ENCODE peak calls at places on chromosomes 11 and 22, in four cellular contexts. R, E, S and G are unnamed samples. For H3K4me1 and H3K36me3, the result is how much of the 10 kb centered on the place peaks cover.

GRCh38 chr22:48944756-48945620 is 882.7 kb downstream of the BRD1 start:
- DNase-seq in S (peak), E (peak), R (no peak), G (peak)

GRCh38 chr22:24592144-24592845 is 578 bp downstream of the LRRC75B start:
- DNase-seq in S (no peak), E (peak), R (no peak), G (no peak)

GRCh38 chr22:35315855-35316745 is 16.4 kb downstream of the TOM1 start:
- DNase-seq in E (no peak), S (peak), R (no peak), G (no peak)

GRCh38 chr11:78801161-78801884 is 226.7 kb upstream of the NARS2 start:
- DNase-seq in R (peak), S (peak), E (peak), G (peak)

GRCh38 chr11:108221981-108222685 is at the start of gene NPAT:
- DNase-seq in S (no peak), E (no peak), R (no peak), G (no peak)

GRCh38 chr11:36719708-36720107 is 121.7 kb upstream of the RAG2 start:
- DNase-seq in S (no peak), E (no peak), R (no peak), G (no peak)

GRCh38 chr11:125168875-125169537 is 4.5 kb downstream of the PKNOX2 start:
- DNase-seq in R (peak), E (no peak), S (no peak), G (no peak)

GRCh38 chr11:8354622-8355417 is 91.1 kb upstream of the LMO1 start:
- DNase-seq in S (no peak), R (no peak), E (no peak), G (no peak)

GRCh38 chr11:118939948-118940598 is 14.3 kb upstream of the BCL9L start:
- DNase-seq in E (no peak), R (no peak), S (no peak), G (no peak)

GRCh38 chr11:4084406-4084805 is 10.2 kb upstream of the RRM1 start:
- DNase-seq in R (no peak), E (no peak), S (no peak), G (no peak)

GRCh38 chr11:118321386-118322082 is 17.0 kb downstream of the CD3E start:
- DNase-seq in R (no peak), E (peak), S (no peak), G (no peak)

GRCh38 chr11:59689015-59689414 is 20.2 kb upstream of the PATL1 start:
- DNase-seq in S (no peak), R (no peak), E (no peak), G (no peak)

GRCh38 chr11:77619576-77620198 is 17.9 kb downstream of the CLNS1A start:
- DNase-seq in E (no peak), R (peak), S (no peak), G (no peak)

GRCh38 chr11:74255741-74256369 is 55.6 kb downstream of the P4HA3 start:
- DNase-seq in E (peak), R (peak), S (peak), G (peak)

GRCh38 chr11:8757533-8757932 is 74.9 kb downstream of the RPL27A start:
- DNase-seq in R (no peak), S (no peak), E (no peak), G (no peak)

GRCh38 chr11:116930586-116930985 is 93.2 kb upstream of the APOA1 start:
- DNase-seq in E (no peak), R (no peak), S (no peak), G (no peak)

GRCh38 chr11:20668844-20669832 is at the start of gene NELL1:
- DNase-seq in S (no peak), E (no peak), R (no peak), G (no peak)

GRCh38 chr11:68224606-68225005 is 11.5 kb upstream of the KMT5B start:
- DNase-seq in S (no peak), R (no peak), E (no peak), G (no peak)

GRCh38 chr11:126337121-126337471 is 18.4 kb upstream of the ST3GAL4 start:
- DNase-seq in S (no peak), E (no peak), R (no peak), G (no peak)
- H3K4me1 ChIP-seq in S (half or more), E (under half), R (under half), G (under half)

GRCh38 chr11:65492637-65493366 is 6.0 kb upstream of the MALAT1 start:
- DNase-seq in S (peak), E (peak), R (peak), G (peak)
- H3K36me3 ChIP-seq in S (under half), E (under half), R (under half), G (under half)

GRCh38 chr11:37857726-37858125 is 1259.7 kb upstream of the RAG2 start:
- DNase-seq in E (no peak), S (no peak), R (no peak), G (no peak)

GRCh38 chr11:37861671-37862070 is 1263.6 kb upstream of the RAG2 start:
- DNase-seq in R (no peak), S (no peak), E (no peak), G (no peak)

DNA sequence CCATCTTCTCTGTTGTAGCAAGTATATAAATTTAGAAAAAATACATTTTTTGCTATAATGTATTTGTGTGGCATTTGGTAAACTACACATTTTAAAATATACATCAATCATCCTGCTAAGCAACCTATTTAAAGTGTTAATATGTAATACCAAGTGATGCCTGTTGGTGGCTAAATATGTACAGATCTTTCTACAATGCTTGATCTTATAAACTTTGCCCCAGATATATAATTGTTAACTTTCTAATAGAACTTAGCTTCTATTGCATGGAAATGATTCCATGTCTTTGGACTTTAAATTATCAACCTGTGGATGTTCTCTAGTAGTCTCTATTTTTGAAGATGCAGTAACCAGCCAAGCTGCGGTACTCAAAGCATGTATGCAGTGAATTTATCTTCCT is 1260.4 kb upstream of the RAG2 start:
- DNase-seq in S (no peak), R (no peak), E (no peak), G (no peak)
- TF ChIP-seq CTCF in S (no peak), R (no peak), E (no peak), G (no peak)

GRCh38 chr11:110113507-110113906 is 20.3 kb downstream of the ZC3H12C start:
- DNase-seq in R (no peak), S (no peak), E (no peak), G (no peak)
- H3K4me1 ChIP-seq in R (under half), S (under half), E (under half), G (under half)

GRCh38 chr22:40838486-40838885 is 18.0 kb downstream of the ST13 start:
- DNase-seq in S (no peak), E (no peak), R (no peak), G (no peak)
- H3K36me3 ChIP-seq in S (half or more), E (under half), R (under half), G (under half)

DNA sequence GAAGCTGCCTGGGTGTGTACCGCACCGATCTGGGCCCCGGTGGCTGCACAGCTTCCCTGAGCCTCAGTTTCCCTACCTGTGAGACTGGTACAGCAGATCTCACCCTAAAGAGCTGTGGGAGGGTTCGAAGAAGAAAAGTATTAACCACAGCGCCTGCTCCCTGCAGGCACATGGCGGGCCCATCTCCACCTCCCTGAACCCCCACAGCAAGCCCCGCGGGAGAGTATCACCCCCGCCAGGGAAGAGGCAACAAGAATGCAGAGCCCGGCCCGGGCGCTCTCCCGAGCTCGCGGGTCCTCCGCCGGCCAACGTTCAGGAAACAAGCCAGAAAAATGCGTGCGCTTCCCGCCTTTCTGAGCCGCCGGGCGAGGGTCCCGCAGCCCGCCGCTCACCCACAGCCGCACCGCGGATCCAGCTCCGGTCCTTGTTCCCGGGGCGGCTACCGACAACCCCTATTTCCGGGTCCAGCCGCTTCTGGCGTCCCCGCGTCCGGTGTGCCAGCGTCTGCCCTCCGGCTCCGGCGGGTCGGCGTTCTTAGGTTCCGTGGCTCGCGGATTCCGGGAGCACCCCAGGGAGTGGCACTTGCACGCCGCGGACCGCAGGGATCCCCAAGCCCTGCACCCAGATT is at the start of gene TOP3B:
- DNase-seq in S (peak), E (peak), R (peak), G (peak)
- TF ChIP-seq CTCF in S (no peak), E (no peak), R (no peak), G (peak)

GRCh38 chr22:30247974-30248373 is 1.4 kb upstream of the LIF start:
- DNase-seq in S (no peak), E (no peak), R (no peak), G (no peak)

GRCh38 chr22:30250039-30250565 is 3.5 kb upstream of the LIF start:
- DNase-seq in E (no peak), R (no peak), S (no peak), G (no peak)

GRCh38 chr22:30248484-30248883 is 1.9 kb upstream of the LIF start:
- DNase-seq in E (no peak), R (no peak), S (no peak), G (no peak)

GRCh38 chr22:30250713-30251267 is 4.2 kb upstream of the LIF start:
- DNase-seq in E (no peak), R (peak), S (no peak), G (no peak)

DNA sequence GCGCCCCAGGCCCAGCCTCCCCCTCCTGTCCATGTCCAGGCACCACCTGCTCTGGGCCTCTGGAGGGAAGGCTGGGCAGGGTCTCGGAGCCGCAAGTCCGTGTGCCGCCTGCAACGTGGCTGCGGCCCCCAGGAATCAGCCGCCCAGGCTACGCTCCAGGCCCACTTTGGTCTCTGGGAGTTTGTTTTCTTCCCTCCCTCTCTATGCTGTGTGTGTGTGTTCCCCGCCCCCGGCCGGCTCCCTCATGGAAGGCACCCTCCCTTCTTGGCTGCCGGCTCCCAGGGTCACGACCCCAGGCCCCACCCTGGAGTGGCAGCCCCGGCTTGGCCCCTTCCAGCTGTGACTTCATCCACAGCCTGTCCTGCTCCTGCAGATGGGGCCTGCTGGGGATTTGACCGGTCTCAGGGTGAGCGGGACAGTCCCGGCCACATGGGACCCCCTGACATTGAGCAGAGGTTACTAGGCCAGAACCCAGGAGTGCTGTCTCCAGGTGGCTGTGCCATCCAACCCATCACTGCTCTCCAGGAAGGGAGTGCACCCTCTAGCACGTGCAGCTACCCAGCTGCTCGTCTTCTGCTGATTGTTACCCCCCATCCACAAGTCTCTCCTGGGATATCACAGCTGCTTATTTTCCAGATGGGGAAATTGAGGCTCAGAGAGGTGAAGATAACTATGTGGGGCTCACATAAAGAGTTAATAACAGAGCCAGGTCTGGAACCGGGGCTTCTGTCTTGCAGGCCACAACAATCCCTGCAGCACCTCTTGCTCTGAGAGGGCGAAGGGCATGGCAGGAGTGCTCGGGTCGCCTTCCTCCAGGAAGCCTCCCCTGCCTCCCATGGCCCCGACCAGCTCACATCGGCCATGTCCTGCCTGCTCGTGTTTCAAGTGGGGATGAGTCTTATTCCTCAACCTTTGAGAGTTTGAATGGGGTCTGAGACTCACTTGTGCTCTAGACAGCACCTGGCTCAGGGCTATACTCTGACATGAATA is 2.8 kb upstream of the LIF start:
- DNase-seq in S (peak), E (no peak), R (no peak), G (no peak)
- H3K4me1 ChIP-seq in S (under half), E (half or more), R (half or more), G (under half)

GRCh38 chr11:33532720-33533119 is 167.9 kb downstream of the C11orf91 start:
- DNase-seq in S (no peak), R (no peak), E (no peak), G (no peak)
- H3K36me3 ChIP-seq in S (under half), R (under half), E (under half), G (under half)

GRCh38 chr11:19164230-19164855 is 37.4 kb downstream of the CSRP3 start:
- DNase-seq in E (no peak), S (no peak), R (no peak), G (no peak)

GRCh38 chr11:19161651-19162050 is 40.1 kb downstream of the CSRP3 start:
- DNase-seq in R (no peak), E (no peak), S (no peak), G (no peak)

GRCh38 chr11:19163627-19164026 is 38.2 kb downstream of the CSRP3 start:
- DNase-seq in S (no peak), R (no peak), E (no peak), G (no peak)

GRCh38 chr11:19162946-19163345 is 38.8 kb downstream of the CSRP3 start:
- DNase-seq in R (no peak), E (no peak), S (no peak), G (no peak)

GRCh38 chr11:19160839-19161238 is 40.9 kb downstream of the CSRP3 start:
- DNase-seq in E (no peak), S (no peak), R (no peak), G (no peak)
- TF ChIP-seq CTCF in E (no peak), S (no peak), R (no peak), G (no peak)